ENCODE peak calls at places on chromosomes 16 and 17, in seven cellular contexts. Q is suprapubic skin, X is A549, P is colonic mucosa, H is stomach, B is IMR-90, W is endodermal cell. N is an unnamed sample.

GRCh38 chr16:4283939-4284338 is 11.1 kb upstream of the TFAP4 start:
- DNase-seq in H (no peak), P (no peak), Q (no peak), W (no peak), X (no peak), B (peak; percentile 70), N (no peak)

GRCh38 chr16:4298761-4299522 is 16.9 kb upstream of the GLIS2 start:
- DNase-seq in W (peak; percentile 85), B (peak; percentile 94), H (peak; percentile 83), Q (no peak), X (peak; percentile 95), P (peak; percentile 88), N (no peak)

GRCh38 chr17:2397247-2398171 is 3.4 kb downstream of the MNT start:
- DNase-seq in W (no peak), P (no peak), B (no peak), H (no peak), Q (no peak), X (no peak), N (no peak)

GRCh38 chr17:14205380-14205779 is 31.3 kb downstream of the CDRT15 start:
- DNase-seq in W (no peak), X (no peak), Q (no peak), B (no peak), H (no peak), P (no peak), N (no peak)

GRCh38 chr17:65173284-65173793 is 36.2 kb downstream of the RGS9 start:
- DNase-seq in B (peak; percentile 55), X (peak; percentile 75), P (peak; percentile 39), Q (no peak), W (peak; percentile 77), H (peak; percentile 42), N (no peak)

GRCh38 chr16:46830417-46830901 is 521 bp downstream of the C16orf87 start:
- DNase-seq in B (no peak), P (peak; percentile 54), H (peak; percentile 46), X (peak; percentile 16), W (no peak), Q (peak; percentile 79), N (no peak)

GRCh38 chr16:35425270-35425669 is 1965.9 kb downstream of the TP53TG3F start:
- DNase-seq in W (no peak), H (no peak), X (no peak), P (no peak), Q (no peak), B (no peak), N (no peak)

GRCh38 chr16:56792960-56793359 is 63.0 kb downstream of the NUP93 start:
- DNase-seq in B (no peak), W (no peak), Q (no peak), H (no peak), X (no peak), P (no peak), N (no peak)

GRCh38 chr16:81478876-81479496 is 34.4 kb downstream of the CMIP start:
- DNase-seq in X (no peak), W (no peak), Q (no peak), B (no peak), H (peak; percentile 75), P (peak; percentile 71), N (no peak)

GRCh38 chr16:81456523-81457325 is 12.1 kb downstream of the CMIP start:
- DNase-seq in H (peak; percentile 44), B (no peak), W (no peak), Q (no peak), X (no peak), P (peak; percentile 82), N (no peak)

GRCh38 chr17:81859906-81860755 is at the start of gene P4HB:
- DNase-seq in H (no peak), P (no peak), W (no peak), Q (no peak), B (no peak), X (no peak), N (no peak)

GRCh38 chr16:66189951-66190350 is 176.5 kb upstream of the CDH5 start:
- DNase-seq in W (no peak), B (peak; percentile 92), P (no peak), H (no peak), Q (no peak), X (no peak), N (no peak)

GRCh38 chr16:27486344-27486743 is 63.4 kb downstream of the GTF3C1 start:
- DNase-seq in P (no peak), B (no peak), H (no peak), W (no peak), X (no peak), Q (no peak), N (no peak)

GRCh38 chr17:61338000-61338864 is 61.4 kb upstream of the TBX2 start:
- DNase-seq in B (peak; percentile 91), W (no peak), P (no peak), Q (no peak), H (no peak), X (peak; percentile 60), N (peak; percentile 46)

GRCh38 chr17:78641243-78641642 is 64.0 kb upstream of the DNAH17 start:
- DNase-seq in H (no peak), P (no peak), X (no peak), W (peak; percentile 47), B (no peak), Q (no peak), N (no peak)

GRCh38 chr16:86533942-86534341 is 21.1 kb downstream of the MTHFSD start:
- DNase-seq in X (no peak), B (no peak), Q (no peak), W (no peak), P (no peak), H (no peak), N (peak; percentile 27)

GRCh38 chr17:55273579-55274370 is 9.0 kb downstream of the HLF start:
- DNase-seq in X (peak; percentile 13), Q (no peak), W (no peak), P (no peak), H (peak; percentile 84), B (no peak), N (peak; percentile 72)

GRCh38 chr17:62713096-62713870 is 85.8 kb downstream of the MRC2 start:
- DNase-seq in B (no peak), Q (peak; percentile 62), P (no peak), W (peak; percentile 61), H (no peak), X (no peak), N (no peak)

GRCh38 chr17:62715882-62716390 is 88.5 kb downstream of the MRC2 start:
- DNase-seq in X (no peak), W (peak; percentile 40), H (no peak), B (no peak), P (no peak), Q (peak; percentile 52), N (no peak)

GRCh38 chr17:62716834-62717588 is 89.5 kb downstream of the MRC2 start:
- DNase-seq in H (no peak), B (no peak), W (peak; percentile 66), P (no peak), Q (no peak), X (no peak), N (no peak)

GRCh38 chr17:62712011-62712615 is 84.6 kb downstream of the MRC2 start:
- DNase-seq in P (no peak), B (no peak), W (peak; percentile 43), H (no peak), Q (no peak), X (no peak), N (peak; percentile 31)

DNA sequence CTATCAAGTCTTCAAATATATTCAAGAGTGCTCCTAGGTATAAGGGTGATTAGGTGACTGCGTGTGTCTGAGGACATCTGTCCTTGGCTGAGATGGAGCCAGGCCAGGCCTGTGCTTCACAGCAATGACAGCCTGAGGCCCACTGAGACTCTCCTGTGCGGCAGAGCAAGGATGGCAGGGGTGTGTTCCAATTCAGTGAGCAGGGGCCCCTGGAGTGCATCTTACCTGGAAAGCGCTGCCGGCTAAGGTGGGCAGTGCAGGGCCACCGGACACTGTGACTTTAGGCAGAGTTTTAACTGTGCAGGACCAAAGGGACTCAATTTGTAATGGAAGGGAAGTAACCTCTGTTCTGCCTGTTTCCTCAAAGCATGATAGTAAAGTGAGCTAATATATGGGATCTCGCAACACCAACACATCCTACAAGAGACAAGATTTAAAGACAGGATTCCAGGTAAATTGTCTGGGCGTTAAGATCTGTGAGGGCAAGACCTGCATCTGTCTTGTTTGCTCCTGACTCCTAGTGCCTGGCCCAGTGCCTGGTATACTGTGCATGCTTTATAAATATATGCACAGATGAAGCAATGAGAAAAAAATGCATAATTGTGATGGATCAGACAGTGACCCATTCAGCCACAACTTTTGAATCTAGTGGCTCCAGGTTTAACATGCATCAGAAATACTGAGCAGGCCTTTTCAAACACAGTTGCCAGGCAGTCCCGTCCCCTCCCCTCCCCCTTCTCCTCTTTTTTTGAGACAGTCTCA is 86.7 kb downstream of the MRC2 start:
- DNase-seq in Q (peak; percentile 57), B (peak; percentile 79), H (no peak), P (no peak), W (peak; percentile 45), X (no peak), N (no peak)
- H3K27ac ChIP-seq in Q (no peak overlapping the region), B (no peak overlapping the region), H (no peak overlapping the region), P (no peak overlapping the region), W (no peak overlapping the region), X (no peak overlapping the region), N (no peak overlapping the region)

GRCh38 chr17:51119415-51120356 is 982 bp downstream of the SPAG9 start:
- DNase-seq in P (peak; percentile 58), H (peak; percentile 44), W (peak; percentile 87), Q (peak; percentile 82), B (peak; percentile 46), X (peak; percentile 80), N (no peak)
- TF ChIP-seq CTCF in P (no peak), H (no peak), W (peak; percentile 52), Q (no peak), B (peak; percentile 32), X (peak; percentile 62), N (peak; percentile 7)

GRCh38 chr16:9195301-9195700 is 103.9 kb downstream of the HAPSTR1 start:
- DNase-seq in X (no peak), W (no peak), P (no peak), H (no peak), B (no peak), Q (no peak), N (no peak)
- H3K27ac ChIP-seq in X (no peak overlapping the region), W (no peak overlapping the region), P (no peak overlapping the region), H (no peak overlapping the region), B (no peak overlapping the region), Q (no peak overlapping the region), N (no peak overlapping the region)

DNA sequence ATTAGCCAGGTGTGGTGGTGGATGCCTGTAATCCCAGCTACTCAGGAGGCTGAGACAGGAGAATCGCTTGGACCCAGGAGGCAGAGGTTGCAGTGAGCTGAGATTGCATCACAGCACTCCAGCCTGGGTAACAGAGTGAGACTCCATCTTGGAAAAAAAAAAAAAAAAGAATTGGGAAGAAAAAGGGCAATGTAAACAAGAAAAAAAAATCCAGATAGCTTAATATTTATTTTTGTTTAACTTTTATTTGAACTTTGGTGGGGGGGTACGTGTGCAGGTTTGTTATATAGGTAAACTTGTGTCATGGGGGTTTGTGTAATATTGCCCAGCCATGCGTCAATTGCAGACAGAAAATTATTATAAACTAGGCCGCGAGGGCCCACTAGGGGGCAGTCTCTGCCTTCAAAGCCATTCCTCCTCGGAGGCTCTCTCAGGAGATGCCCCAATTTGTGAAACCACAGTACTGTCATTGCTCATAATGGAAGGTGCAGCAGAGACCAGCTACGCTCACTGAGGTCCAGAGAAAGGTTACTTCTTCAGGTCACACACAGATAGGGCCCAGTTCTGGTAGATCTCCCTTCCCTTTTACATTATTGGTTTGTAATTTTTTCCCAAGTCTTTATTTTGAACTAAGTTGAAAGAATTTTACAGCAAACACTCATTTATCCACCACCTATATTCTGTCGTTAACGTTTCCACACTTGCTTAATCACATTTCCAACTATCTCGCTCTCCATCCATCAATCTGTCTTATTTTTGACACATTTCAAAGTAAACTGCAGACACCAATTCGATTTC is 206.2 kb downstream of the PRKCB start:
- DNase-seq in H (peak; percentile 62), B (peak; percentile 48), X (peak; percentile 65), W (peak; percentile 91), Q (no peak), P (peak; percentile 68), N (peak; percentile 83)
- TF ChIP-seq CTCF in H (no peak), B (peak; percentile 79), X (peak; percentile 79), W (peak; percentile 93), Q (peak; percentile 63), P (peak; percentile 64), N (peak; percentile 92)

N was measured in dorsolateral prefrontal cortex.